ENCODE peak calls at places on chromosomes 12 and 14, in six cellular contexts. J is HepG2, W is GM12878, K is SK-N-SH, D is HCT116, G is H1. N is an unnamed sample. For H3K4me1, the result is how much of the 10 kb centered on the place peaks cover.

GRCh38 chr12:122721057-122721545 is 4.5 kb upstream of the HCAR3 start:
- DNase-seq in J (peak), W (peak), K (no peak), D (no peak), G (no peak), N (no peak)

GRCh38 chr12:56994231-56994746 is 12.1 kb downstream of the ZBTB39 start:
- DNase-seq in J (no peak), W (no peak), K (no peak), D (no peak), G (peak), N (no peak)

GRCh38 chr12:114401346-114402320 is 4.3 kb downstream of the TBX5 start:
- DNase-seq in J (no peak), W (no peak), K (no peak), D (no peak), G (no peak), N (no peak)

GRCh38 chr12:69908208-69908607 is 83.2 kb downstream of the MYRFL start:
- DNase-seq in J (no peak), W (no peak), K (no peak), D (no peak), G (no peak), N (no peak)

GRCh38 chr12:1533205-1533601 is 61.2 kb downstream of the FBXL14 start:
- DNase-seq in J (no peak), W (peak), K (peak), D (no peak), G (no peak), N (no peak)

GRCh38 chr14:44446965-44447364 is 60.1 kb downstream of the FSCB start:
- DNase-seq in J (no peak), W (no peak), K (no peak), D (no peak), G (no peak), N (no peak)

GRCh38 chr14:100554082-100554677 is 33.0 kb downstream of the BEGAIN start:
- DNase-seq in J (no peak), W (no peak), K (no peak), D (no peak), G (no peak), N (no peak)

GRCh38 chr14:105197274-105197673 is 16.2 kb upstream of the NUDT14 start:
- DNase-seq in J (no peak), W (no peak), K (no peak), D (no peak), G (no peak), N (no peak)

GRCh38 chr12:51538149-51538548 is 52.9 kb upstream of the SCN8A start:
- DNase-seq in J (no peak), W (no peak), K (no peak), D (no peak), G (no peak), N (no peak)

GRCh38 chr12:109529618-109530300 is 43.5 kb downstream of the MMAB start:
- DNase-seq in J (no peak), W (no peak), K (no peak), D (no peak), G (no peak), N (peak)

GRCh38 chr14:76844223-76844622 is 18.0 kb downstream of the LRRC74A start:
- DNase-seq in J (no peak), W (no peak), K (no peak), D (peak), G (no peak), N (no peak)

GRCh38 chr12:118102070-118102469 is 1.7 kb downstream of the VSIG10 start:
- DNase-seq in J (peak), W (no peak), K (no peak), D (peak), G (no peak), N (no peak)

GRCh38 chr12:115294443-115295133 is 610.6 kb upstream of the TBX3 start:
- DNase-seq in J (no peak), W (no peak), K (no peak), D (no peak), G (no peak), N (no peak)

GRCh38 chr14:91063119-91063518 is 2.7 kb upstream of the RPS6KA5 start:
- DNase-seq in J (peak), W (peak), K (no peak), D (no peak), G (no peak), N (no peak)

GRCh38 chr12:92827836-92828431 is 101.2 kb downstream of the EEA1 start:
- DNase-seq in J (peak), W (peak), K (peak), D (peak), G (no peak), N (peak)

GRCh38 chr14:68757618-68758081 is 35.2 kb downstream of the ZFP36L1 start:
- DNase-seq in J (peak), W (no peak), K (no peak), D (no peak), G (no peak), N (no peak)

GRCh38 chr12:16726879-16727278 is 120.9 kb upstream of the LMO3 start:
- DNase-seq in J (no peak), W (no peak), K (no peak), D (no peak), G (no peak), N (no peak)

GRCh38 chr14:29803045-29803444 is 124.6 kb downstream of the PRKD1 start:
- DNase-seq in J (no peak), W (no peak), K (no peak), D (no peak), G (no peak), N (no peak)

GRCh38 chr12:71958993-71959588 is 20.4 kb downstream of the TPH2 start:
- DNase-seq in J (no peak), W (no peak), K (no peak), D (no peak), G (no peak), N (no peak)

GRCh38 chr14:74475678-74476077 is 17.4 kb downstream of the NPC2 start:
- DNase-seq in J (no peak), W (no peak), K (no peak), D (no peak), G (no peak), N (no peak)

GRCh38 chr14:74459981-74460380 is 33.1 kb downstream of the NPC2 start:
- DNase-seq in J (no peak), W (no peak), K (no peak), D (no peak), G (no peak), N (no peak)

GRCh38 chr14:78725086-78725485 is 554.9 kb downstream of the NRXN3 start:
- DNase-seq in J (no peak), W (no peak), K (peak), D (no peak), G (no peak), N (no peak)
- H3K9ac ChIP-seq in J (no peak), W (no peak), K (no peak), D (no peak), G (no peak), N (no peak)

GRCh38 chr12:54276368-54276767 is 3.6 kb downstream of the CBX5 start:
- DNase-seq in J (no peak), W (no peak), K (no peak), D (no peak), G (no peak), N (no peak)
- H3K4me1 ChIP-seq in J (under half), W (under half), K (under half), D (under half), G (under half), N (under half)

GRCh38 chr12:124518051-124518932 is 49.1 kb downstream of the NCOR2 start:
- DNase-seq in J (peak), W (no peak), K (peak), D (peak), G (no peak), N (no peak)
- TF ChIP-seq YY1 in J (peak), W (no peak), K (no peak), D (no peak), G (no peak), N (no peak)

GRCh38 chr14:99168330-99168729 is 103.7 kb downstream of the BCL11B start:
- DNase-seq in J (no peak), W (no peak), K (no peak), D (no peak), G (peak), N (no peak)
- H3K9ac ChIP-seq in J (no peak), W (no peak), K (no peak), D (no peak), G (no peak), N (no peak)

GRCh38 chr14:93007225-93007997 is 84.5 kb downstream of the CHGA start:
- DNase-seq in J (no peak), W (peak), K (no peak), D (no peak), G (no peak), N (no peak)
- H3K4me1 ChIP-seq in J (under half), W (under half), K (half or more), D (under half), G (under half), N (under half)

N was measured in NT2/D1.